ENCODE peak calls at places on chromosomes 11 and 22, in four cellular contexts. H, S, R and K are unnamed samples.
A peak's percentile ranks its signal among the peaks of the same experiment; 100 is the strongest.

GRCh38 chr11:1751999-1752906 is 1.9 kb upstream of the IFITM10 start:
- DNase-seq in H (no peak), S (no peak), R (no peak), K (no peak)

GRCh38 chr11:69398529-69399492 is 82.7 kb upstream of the LINC01488 start:
- DNase-seq in H (no peak), S (no peak), R (no peak), K (no peak)

GRCh38 chr22:28920757-28921584 is 37.6 kb downstream of the ZNRF3 start:
- DNase-seq in H (no peak), S (no peak), R (no peak), K (no peak)

GRCh38 chr11:61442616-61443015 is 12.7 kb downstream of the SDHAF2 start:
- DNase-seq in H (no peak), S (no peak), R (no peak), K (no peak)

GRCh38 chr11:59206635-59207034 is 6.1 kb downstream of the MPEG1 start:
- DNase-seq in H (no peak), S (peak; percentile 88), R (peak; percentile 74), K (no peak)

GRCh38 chr22:50269573-50270301 is 443 bp downstream of the MAPK11 start:
- DNase-seq in H (peak; percentile 47), S (peak; percentile 63), R (peak; percentile 46), K (peak; percentile 46)

GRCh38 chr11:108286956-108287355 is 64.1 kb downstream of the ATM start:
- DNase-seq in H (no peak), S (no peak), R (no peak), K (no peak)

GRCh38 chr11:120254788-120255518 is 15.0 kb downstream of the POU2F3 start:
- DNase-seq in H (no peak), S (no peak), R (no peak), K (no peak)

GRCh38 chr22:19810381-19811141 is 44.1 kb downstream of the GNB1L start:
- DNase-seq in H (no peak), S (peak; percentile 62), R (no peak), K (peak; percentile 7)

GRCh38 chr11:40293655-40294342 is 1165.7 kb downstream of the LRRC4C start:
- DNase-seq in H (peak; percentile 9), S (peak; percentile 91), R (peak; percentile 51), K (no peak)

GRCh38 chr11:94241896-94242295 is 62.5 kb upstream of the IZUMO1R start:
- DNase-seq in H (no peak), S (no peak), R (no peak), K (no peak)

GRCh38 chr11:91265946-91266345 is 958.7 kb upstream of the FAT3 start:
- DNase-seq in H (no peak), S (no peak), R (no peak), K (no peak)

GRCh38 chr11:57658023-57658361 is 430 bp downstream of the CLP1 start:
- DNase-seq in H (no peak), S (no peak), R (no peak), K (no peak)

GRCh38 chr11:57657290-57658022 is at the start of gene CLP1:
- DNase-seq in H (peak; percentile 100), S (peak; percentile 100), R (peak; percentile 100), K (peak; percentile 97)

GRCh38 chr11:57656936-57657289 is 649 bp upstream of the CLP1 start:
- DNase-seq in H (no peak), S (no peak), R (no peak), K (no peak)

GRCh38 chr11:57662893-57663292 is 5.0 kb upstream of the ZDHHC5 start:
- DNase-seq in H (no peak), S (peak; percentile 75), R (no peak), K (no peak)

DNA sequence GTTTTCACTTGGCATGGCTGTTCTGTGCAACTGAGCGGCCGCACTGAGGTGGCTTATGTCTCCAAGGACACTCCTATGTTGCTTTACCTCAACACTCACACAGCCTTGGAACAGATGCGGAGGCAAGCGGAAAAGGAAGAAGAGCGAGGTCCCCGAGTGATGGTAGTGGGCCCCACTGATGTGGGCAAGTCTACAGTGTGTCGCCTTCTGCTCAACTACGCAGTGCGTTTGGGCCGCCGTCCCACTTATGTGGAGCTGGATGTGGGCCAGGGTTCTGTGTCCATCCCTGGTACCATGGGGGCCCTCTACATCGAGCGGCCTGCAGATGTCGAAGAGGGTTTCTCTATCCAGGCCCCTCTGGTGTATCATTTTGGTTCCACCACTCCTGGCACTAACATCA is 2.1 kb downstream of the CLP1 start:
- DNase-seq in H (no peak), S (no peak), R (no peak), K (no peak)
- H3K9me3 ChIP-seq in H (no peaks in the 10 kb centered on the region), S (no peaks in the 10 kb centered on the region), R (no peaks in the 10 kb centered on the region), K (no peaks in the 10 kb centered on the region)

GRCh38 chr11:122714021-122714420 is 58.5 kb downstream of the UBASH3B start:
- DNase-seq in H (no peak), S (no peak), R (no peak), K (no peak)
- H3K9me3 ChIP-seq in H (no peaks in the 10 kb centered on the region), S (no peaks in the 10 kb centered on the region), R (no peaks in the 10 kb centered on the region), K (no peaks in the 10 kb centered on the region)

GRCh38 chr11:41799747-41800146 is 340.3 kb upstream of the LRRC4C start:
- DNase-seq in H (no peak), S (no peak), R (no peak), K (no peak)

GRCh38 chr11:41789376-41789775 is 329.9 kb upstream of the LRRC4C start:
- DNase-seq in H (no peak), S (no peak), R (no peak), K (no peak)

GRCh38 chr11:41795004-41795403 is 335.6 kb upstream of the LRRC4C start:
- DNase-seq in H (no peak), S (no peak), R (no peak), K (no peak)
- H3K9me3 ChIP-seq in H (no peaks in the 10 kb centered on the region), S (peaks cover 3% of the 10 kb centered on the region), R (peaks cover 4% of the 10 kb centered on the region), K (no peaks in the 10 kb centered on the region)

GRCh38 chr11:31808268-31808667 is 2.9 kb downstream of the PAX6 start:
- DNase-seq in H (no peak), S (no peak), R (no peak), K (no peak)
- H3K9me3 ChIP-seq in H (no peaks in the 10 kb centered on the region), S (no peaks in the 10 kb centered on the region), R (no peaks in the 10 kb centered on the region), K (no peaks in the 10 kb centered on the region)

DNA sequence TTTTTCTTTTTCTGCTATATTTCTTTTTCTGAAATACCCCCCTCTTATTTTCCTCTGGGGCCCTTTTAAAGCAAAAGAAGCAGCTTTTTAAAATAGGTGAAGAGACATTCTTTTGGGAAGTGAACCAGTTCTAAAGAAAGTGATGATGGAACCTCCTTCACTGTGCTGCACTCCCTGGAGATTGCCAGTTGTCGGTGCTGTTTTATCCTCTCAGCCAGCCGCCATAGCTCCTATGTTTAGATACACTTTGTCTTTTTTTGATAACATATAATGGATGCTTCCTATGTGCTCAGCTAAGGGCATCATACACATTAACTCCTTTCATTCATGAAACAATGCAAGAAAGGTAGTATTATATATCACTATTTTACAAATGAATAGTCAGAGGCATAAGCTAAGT is 14.0 kb downstream of the CFAP300 start:
- DNase-seq in H (no peak), S (no peak), R (no peak), K (no peak)
- H3K9me3 ChIP-seq in H (no peaks in the 10 kb centered on the region), S (no peaks in the 10 kb centered on the region), R (no peaks in the 10 kb centered on the region), K (no peaks in the 10 kb centered on the region)

DNA sequence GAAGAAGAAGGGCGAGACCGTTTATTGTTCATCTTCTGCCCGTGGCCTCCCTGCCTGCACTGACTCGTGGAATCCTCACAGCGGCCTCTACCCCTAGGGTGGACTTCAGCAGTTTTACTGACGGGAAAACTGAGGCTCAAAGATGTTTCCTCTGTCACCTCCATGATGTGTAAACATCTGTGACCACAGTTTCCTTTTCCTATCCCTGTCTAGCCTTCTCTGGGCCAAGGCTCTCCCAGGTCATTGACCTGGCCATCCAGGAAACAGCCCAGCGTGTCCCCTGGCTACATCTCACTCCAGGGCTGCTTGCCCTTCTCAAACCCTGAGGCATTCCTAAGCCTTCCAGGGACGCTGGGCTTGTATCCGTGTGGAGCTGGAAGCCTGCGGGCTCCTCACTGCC is 49.0 kb upstream of the GCAT start:
- DNase-seq in H (no peak), S (no peak), R (no peak), K (no peak)
- H3K9me3 ChIP-seq in H (no peaks in the 10 kb centered on the region), S (no peaks in the 10 kb centered on the region), R (no peaks in the 10 kb centered on the region), K (no peaks in the 10 kb centered on the region)

GRCh38 chr11:114612686-114613085 is 17.1 kb upstream of the NXPE4 start:
- DNase-seq in H (peak; percentile 0), S (no peak), R (no peak), K (no peak)
- H3K9me3 ChIP-seq in H (no peaks in the 10 kb centered on the region), S (peaks cover 95% of the 10 kb centered on the region), R (peaks cover 13% of the 10 kb centered on the region), K (peaks cover 3% of the 10 kb centered on the region)